ENCODE peak calls at places on chromosomes 5 and 9, in six cellular contexts. M, K, J, W, H and P are unnamed samples.

GRCh38 chr5:150540615-150541396 is 32.9 kb downstream of the NDST1 start:
- DNase-seq in K (no peak), J (no peak), M (peak; percentile 84), H (no peak), W (no peak), P (no peak)

GRCh38 chr9:138028596-138028995 is 151.0 kb downstream of the CACNA1B start:
- DNase-seq in W (no peak), K (no peak), H (no peak), J (no peak), M (no peak), P (peak; percentile 20)

GRCh38 chr5:113050606-113051391 is 74.2 kb downstream of the DCP2 start:
- DNase-seq in W (no peak), M (peak; percentile 78), H (no peak), K (no peak), J (no peak), P (no peak)

GRCh38 chr9:69193685-69194032 is 19.6 kb downstream of the TJP2 start:
- DNase-seq in M (peak; percentile 29), H (no peak), J (peak; percentile 47), W (no peak), K (no peak), P (no peak)

GRCh38 chr9:79651251-79651795 is 79.6 kb downstream of the TLE4 start:
- DNase-seq in M (peak; percentile 23), H (no peak), J (no peak), W (no peak), K (no peak), P (no peak)

GRCh38 chr9:81833563-81834345 is 94.5 kb upstream of the SPATA31D4 start:
- DNase-seq in K (no peak), W (no peak), H (no peak), J (no peak), M (no peak), P (no peak)

GRCh38 chr5:112691758-112692157 is 45.9 kb upstream of the APC start:
- DNase-seq in W (peak; percentile 9), K (no peak), J (no peak), H (no peak), M (peak; percentile 68), P (no peak)

GRCh38 chr5:73902327-73903051 is 276.5 kb downstream of the ARHGEF28 start:
- DNase-seq in J (peak; percentile 72), M (peak; percentile 77), K (no peak), H (peak; percentile 30), W (no peak), P (no peak)

GRCh38 chr5:32852535-32852934 is 141.4 kb downstream of the NPR3 start:
- DNase-seq in K (no peak), J (no peak), W (no peak), M (peak; percentile 56), H (no peak), P (no peak)

GRCh38 chr5:18238321-18238720 is 604.1 kb downstream of the TAF11L14 start:
- DNase-seq in K (no peak), J (no peak), W (no peak), M (no peak), H (no peak), P (no peak)

GRCh38 chr5:134463991-134464760 is 52.5 kb upstream of the CDKN2AIPNL start:
- DNase-seq in K (peak; percentile 26), H (no peak), M (peak; percentile 40), W (no peak), J (no peak), P (no peak)

GRCh38 chr5:136033848-136034247 is 5.1 kb downstream of the TGFBI start:
- DNase-seq in M (no peak), K (peak; percentile 53), W (no peak), H (no peak), J (no peak), P (no peak)

GRCh38 chr9:97300586-97300985 is 6.9 kb upstream of the CCDC180 start:
- DNase-seq in M (no peak), K (no peak), W (no peak), H (no peak), J (no peak), P (no peak)

GRCh38 chr5:657570-657969 is 35.6 kb downstream of the TPPP start:
- DNase-seq in J (no peak), W (no peak), K (no peak), M (peak; percentile 96), H (no peak), P (no peak)

GRCh38 chr5:72145351-72145750 is 38.1 kb downstream of the MAP1B start:
- DNase-seq in W (no peak), K (no peak), M (no peak), J (no peak), H (no peak), P (no peak)

GRCh38 chr5:78537821-78538220 is 110.8 kb downstream of the LHFPL2 start:
- DNase-seq in J (no peak), M (peak; percentile 64), K (no peak), W (no peak), H (no peak), P (no peak)

GRCh38 chr9:98121096-98121495 is 2.1 kb upstream of the TRIM14 start:
- DNase-seq in J (no peak), K (no peak), W (no peak), H (no peak), M (peak; percentile 26), P (no peak)

GRCh38 chr5:109589983-109590382 is 99.7 kb upstream of the MAN2A1 start:
- DNase-seq in H (no peak), K (no peak), W (no peak), M (peak; percentile 10), J (no peak), P (no peak)

GRCh38 chr5:155711882-155712281 is 615.1 kb upstream of the SGCD start:
- DNase-seq in W (no peak), H (no peak), K (no peak), J (no peak), M (no peak), P (no peak)

GRCh38 chr9:90344013-90344412 is 298.6 kb downstream of the DIRAS2 start:
- DNase-seq in W (no peak), M (peak; percentile 1), K (no peak), H (no peak), J (no peak), P (no peak)

GRCh38 chr5:102932781-102933180 is 177.7 kb downstream of the PAM start:
- DNase-seq in M (no peak), H (no peak), W (no peak), K (no peak), J (no peak), P (no peak)